ENCODE peak calls at places on chromosomes 6 and 20, in four cellular contexts. A is ACHN, W is hippocampal formation, L is adrenal gland. U is an unnamed sample.

GRCh38 chr20:23155141-23155590 is 69.0 kb upstream of the CD93 start:
- DNase-seq in A (no peak), W (no peak), L (no peak), U (no peak)

GRCh38 chr6:68252632-68253031 is 382.4 kb upstream of the ADGRB3 start:
- DNase-seq in A (no peak), W (no peak), L (no peak), U (no peak)

GRCh38 chr6:37244430-37245310 is 12.9 kb upstream of the TBC1D22B start:
- DNase-seq in A (peak; percentile 25), W (peak; percentile 11), L (peak; percentile 96), U (no peak)

GRCh38 chr6:37019065-37019450 is 13.6 kb downstream of the FGD2 start:
- DNase-seq in A (peak; percentile 22), W (no peak), L (no peak), U (no peak)

GRCh38 chr6:146281963-146282362 is 253.1 kb downstream of the GRM1 start:
- DNase-seq in A (no peak), W (no peak), L (no peak), U (no peak)

GRCh38 chr6:166996406-166996805 is 2.8 kb upstream of the CEP43 start:
- DNase-seq in A (no peak), W (no peak), L (no peak), U (no peak)

GRCh38 chr6:30154061-30154460 is 7.0 kb downstream of the TRIM10 start:
- DNase-seq in A (no peak), W (no peak), L (no peak), U (no peak)

GRCh38 chr6:82072113-82072512 is 175.4 kb downstream of the IBTK start:
- DNase-seq in A (no peak), W (no peak), L (no peak), U (no peak)

GRCh38 chr6:41599015-41599835 is 39.0 kb upstream of the MDFI start:
- DNase-seq in A (no peak), W (no peak), L (no peak), U (no peak)

GRCh38 chr6:148464319-148465010 is 121.8 kb downstream of the SASH1 start:
- DNase-seq in A (peak; percentile 62), W (peak; percentile 67), L (peak; percentile 88), U (peak; percentile 27)

GRCh38 chr20:37807901-37808751 is 94.8 kb upstream of the VSTM2L start:
- DNase-seq in A (no peak), W (no peak), L (peak; percentile 59), U (no peak)

GRCh38 chr6:4319992-4320683 is 184.8 kb upstream of the ECI2 start:
- DNase-seq in A (no peak), W (no peak), L (no peak), U (no peak)

GRCh38 chr6:26311012-26311384 is 54.0 kb upstream of the BTN3A2 start:
- DNase-seq in A (peak; percentile 39), W (no peak), L (peak; percentile 70), U (no peak)

GRCh38 chr6:33061987-33062386 is 11.5 kb downstream of the HLA-DPA1 start:
- DNase-seq in A (no peak), W (no peak), L (no peak), U (no peak)

GRCh38 chr6:143973097-143973979 is 34.7 kb downstream of the PLAGL1 start:
- DNase-seq in A (no peak), W (no peak), L (no peak), U (no peak)

GRCh38 chr6:50992704-50993625 is 174.3 kb downstream of the TFAP2B start:
- DNase-seq in A (no peak), W (no peak), L (no peak), U (no peak)

GRCh38 chr6:119587537-119587936 is 238.0 kb upstream of the MAN1A1 start:
- DNase-seq in A (peak; percentile 14), W (no peak), L (no peak), U (no peak)

GRCh38 chr6:81767163-81768000 is 14.9 kb upstream of the TENT5A start:
- DNase-seq in A (peak; percentile 14), W (no peak), L (no peak), U (no peak)

GRCh38 chr20:45098096-45098773 is 2.7 kb downstream of the KCNS1 start:
- DNase-seq in A (no peak), W (no peak), L (no peak), U (peak; percentile 37)

GRCh38 chr6:136306466-136306865 is 16.8 kb upstream of the BCLAF1 start:
- DNase-seq in A (no peak), W (peak; percentile 57), L (no peak), U (peak; percentile 52)

GRCh38 chr6:149990672-149991402 is 27.1 kb downstream of the ULBP1 start:
- DNase-seq in A (no peak), W (no peak), L (peak; percentile 37), U (peak; percentile 26)

GRCh38 chr6:90098025-90098474 is 198.6 kb downstream of the BACH2 start:
- DNase-seq in A (no peak), W (no peak), L (peak; percentile 76), U (peak; percentile 27)

GRCh38 chr6:116255246-116255800 is 1.4 kb upstream of the TSPYL4 start:
- DNase-seq in A (no peak), W (no peak), L (peak; percentile 81), U (no peak)

GRCh38 chr6:33724281-33725023 is 13.0 kb upstream of the UQCC2 start:
- DNase-seq in A (no peak), W (no peak), L (no peak), U (no peak)

GRCh38 chr6:136738178-136739057 is 53.9 kb downstream of the MAP3K5 start:
- DNase-seq in A (no peak), W (no peak), L (no peak), U (no peak)